ENCODE peak calls at places on chromosomes 7 and 10, in nine cellular contexts. M, E, D, Q, V, J, X, A and B are unnamed samples.

GRCh38 chr10:33178026-33178755 is 156.3 kb downstream of the NRP1 start:
- DNase-seq in M (no peak), A (no peak), D (no peak), Q (no peak), V (no peak), J (no peak), E (no peak), X (no peak), B (no peak)

GRCh38 chr10:83932245-83932644 is 207.1 kb upstream of the GHITM start:
- DNase-seq in M (no peak), A (no peak), V (no peak), Q (no peak), J (no peak), D (no peak), E (no peak), X (no peak), B (no peak)

GRCh38 chr7:359776-360361 is 69.9 kb downstream of the FOXL3 start:
- DNase-seq in J (no peak), D (no peak), X (no peak), V (no peak), E (no peak), Q (no peak), A (no peak), M (no peak), B (no peak)

GRCh38 chr7:92766461-92767003 is 69.8 kb downstream of the CDK6 start:
- DNase-seq in M (no peak), X (peak), E (no peak), D (peak), A (peak), Q (no peak), J (no peak), V (no peak), B (peak)

GRCh38 chr7:141738592-141739013 is 445 bp downstream of the SSBP1 start:
- DNase-seq in E (no peak), Q (no peak), D (no peak), M (no peak), A (no peak), X (no peak), V (no peak), J (no peak), B (no peak)

GRCh38 chr7:2217716-2218443 is 14.9 kb downstream of the MAD1L1 start:
- DNase-seq in Q (no peak), J (no peak), X (no peak), M (no peak), D (peak), V (no peak), E (no peak), A (no peak), B (no peak)

GRCh38 chr7:77450054-77450453 is 33.9 kb upstream of the GSAP start:
- DNase-seq in D (peak), A (no peak), E (no peak), Q (no peak), J (no peak), V (no peak), X (no peak), M (no peak), B (no peak)

GRCh38 chr7:44175730-44176129 is 13.5 kb downstream of the GCK start:
- DNase-seq in V (no peak), M (no peak), J (no peak), E (no peak), Q (no peak), D (no peak), X (no peak), A (no peak), B (no peak)

GRCh38 chr7:22654836-22655235 is 72.2 kb upstream of the IL6 start:
- DNase-seq in X (no peak), D (peak), A (no peak), J (no peak), E (no peak), Q (no peak), V (no peak), M (no peak), B (no peak)

GRCh38 chr10:117320050-117320665 is 55.1 kb downstream of the PDZD8 start:
- DNase-seq in D (peak), M (no peak), A (no peak), J (no peak), E (no peak), V (no peak), X (peak), Q (no peak), B (peak)

GRCh38 chr10:117313641-117314040 is 61.6 kb downstream of the PDZD8 start:
- DNase-seq in J (no peak), A (no peak), D (no peak), E (no peak), Q (no peak), M (no peak), X (no peak), V (no peak), B (no peak)

GRCh38 chr10:117322258-117322657 is 53.0 kb downstream of the PDZD8 start:
- DNase-seq in X (peak), E (no peak), V (no peak), Q (no peak), A (no peak), J (no peak), M (no peak), D (no peak), B (no peak)

GRCh38 chr10:117324367-117324766 is 50.9 kb downstream of the PDZD8 start:
- DNase-seq in E (no peak), M (no peak), J (no peak), A (no peak), V (no peak), D (no peak), X (no peak), Q (no peak), B (no peak)

DNA sequence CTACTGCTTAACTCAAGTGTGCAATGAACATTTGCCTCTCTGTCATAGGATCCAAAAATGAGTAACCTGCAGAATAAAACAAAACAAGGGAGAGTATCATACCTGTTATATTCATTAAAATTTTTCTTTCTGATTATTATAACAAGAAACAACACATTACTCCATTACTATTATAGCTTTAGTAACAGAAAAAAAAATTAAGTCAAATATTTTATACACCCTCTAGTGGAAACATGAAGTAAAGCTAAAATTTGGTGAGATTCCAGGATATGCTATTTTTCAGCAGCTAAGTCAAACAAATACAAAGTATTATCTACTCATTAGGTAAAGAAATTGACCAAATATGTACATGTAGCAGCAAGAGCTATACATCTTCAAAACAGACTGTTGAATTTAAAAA is 56.3 kb downstream of the PDZD8 start:
- DNase-seq in V (no peak), J (no peak), X (peak), M (no peak), D (peak), A (no peak), Q (no peak), E (no peak), B (no peak)
- TF ChIP-seq CTCF in V (no peak), J (no peak), X (peak), M (peak), D (peak), A (peak), Q (peak), E (peak), B (peak)

DNA sequence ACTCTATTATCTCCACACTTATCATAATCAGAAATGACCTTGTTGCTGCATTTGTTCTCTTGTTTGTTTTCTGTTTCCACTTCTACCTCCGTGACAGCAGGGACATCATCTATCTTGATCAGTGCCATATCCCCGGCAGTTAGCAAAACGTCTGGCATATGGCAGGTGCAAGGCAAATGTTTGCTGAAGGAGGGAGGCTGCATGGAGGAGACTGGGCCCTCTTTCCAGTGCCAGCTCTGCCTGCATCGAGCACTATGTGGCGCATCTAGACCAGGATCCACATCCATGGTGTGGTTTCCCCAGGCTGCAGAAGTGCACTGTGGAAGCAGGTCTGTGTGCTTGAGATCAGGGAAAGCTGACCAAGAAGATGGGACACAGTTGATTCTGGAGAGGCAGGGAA is 181.2 kb downstream of the KCNMA1 start:
- DNase-seq in V (no peak), J (no peak), M (no peak), D (peak), E (no peak), Q (no peak), X (no peak), A (no peak), B (no peak)
- TF ChIP-seq CTCF in V (no peak), J (no peak), M (no peak), D (no peak), E (no peak), Q (no peak), X (no peak), A (no peak), B (no peak)

DNA sequence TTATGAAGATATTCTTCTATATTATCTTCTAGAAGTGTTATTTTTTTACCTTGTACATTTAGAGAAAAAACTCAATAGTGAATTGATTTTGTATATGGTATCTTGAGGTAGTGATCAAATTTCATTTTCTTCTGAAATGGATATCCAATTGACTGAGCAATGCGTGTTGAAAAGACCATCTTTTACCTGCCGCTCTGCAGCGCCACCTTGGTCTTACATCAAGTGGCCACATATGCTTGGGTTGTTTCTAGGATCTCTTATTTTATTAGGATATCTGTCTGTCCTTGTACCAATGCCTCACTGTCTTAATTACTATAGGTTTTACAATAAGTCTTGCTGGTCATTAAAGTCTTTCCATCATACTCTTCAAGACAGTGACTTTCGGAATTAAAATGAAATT is 53.0 kb downstream of the CUL2 start:
- DNase-seq in Q (no peak), J (no peak), D (no peak), E (no peak), V (no peak), M (no peak), X (no peak), A (no peak), B (no peak)
- TF ChIP-seq CTCF in Q (no peak), J (no peak), D (no peak), E (no peak), V (no peak), M (no peak), X (no peak), A (no peak), B (no peak)

DNA sequence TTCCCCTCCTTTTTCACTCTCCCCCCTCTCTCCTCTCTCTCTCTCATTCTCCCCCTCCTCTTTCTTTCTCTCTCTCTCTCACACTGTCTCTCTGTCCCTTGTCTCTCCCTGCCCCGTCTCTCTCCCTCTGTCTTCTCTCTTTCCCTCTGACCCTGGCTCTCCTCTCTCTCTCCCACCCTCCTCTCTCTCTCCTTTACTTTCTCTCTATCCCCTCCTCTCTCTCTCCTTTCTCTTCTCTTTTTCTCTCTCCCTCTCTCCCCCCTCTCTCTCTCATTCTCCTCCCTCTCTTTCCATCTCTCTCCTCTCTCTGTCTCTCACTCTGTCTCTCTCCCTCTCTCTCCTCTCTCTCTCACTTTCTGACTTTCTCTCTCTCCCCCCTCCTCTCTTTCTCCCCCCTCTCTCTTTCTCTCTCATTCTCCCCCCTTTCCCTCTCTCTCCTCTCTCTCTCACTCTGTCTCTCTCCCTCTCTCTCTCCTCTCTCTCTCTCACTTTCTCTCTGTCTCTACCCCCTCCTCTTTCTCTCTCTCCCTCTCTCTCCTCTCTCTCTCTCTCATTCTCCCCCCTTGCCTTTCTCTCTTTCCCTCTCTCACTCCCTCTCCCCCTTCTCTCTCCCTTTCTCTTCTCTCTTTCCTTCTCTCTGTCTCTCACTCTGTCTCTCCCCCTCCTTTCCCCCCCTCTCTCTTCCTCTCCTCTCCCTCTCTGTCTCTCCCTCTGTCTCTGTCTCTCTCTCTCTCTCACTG is 18.9 kb upstream of the VPS37D start:
- DNase-seq in Q (no peak), X (no peak), M (no peak), A (no peak), E (no peak), D (no peak), J (no peak), V (no peak), B (no peak)
- TF ChIP-seq CTCF in Q (no peak), X (no peak), M (no peak), A (no peak), E (no peak), D (no peak), J (no peak), V (no peak), B (no peak)

GRCh38 chr10:23535381-23535780 is 96.5 kb downstream of the OTUD1 start:
- DNase-seq in J (no peak), E (no peak), M (no peak), D (no peak), V (no peak), X (no peak), A (no peak), Q (no peak), B (no peak)
- TF ChIP-seq CTCF in J (no peak), E (no peak), M (peak), D (no peak), V (no peak), X (peak), A (no peak), Q (no peak), B (peak)

GRCh38 chr7:122550545-122550944 is 148.4 kb downstream of the RNF133 start:
- DNase-seq in E (no peak), X (peak), J (no peak), A (no peak), Q (no peak), V (no peak), M (no peak), D (no peak), B (no peak)
- TF ChIP-seq CTCF in E (no peak), X (peak), J (no peak), A (no peak), Q (no peak), V (no peak), M (no peak), D (no peak), B (no peak)